ENCODE peak calls at places on chromosome 2, in seven cellular contexts. D is Peyer's patch, F is ovary, P is tibial nerve, Z is PC-9, W is A549, C is stomach. Y is an unnamed sample.

GRCh38 chr2:83081835-83082522 is 1377.1 kb downstream of the SUCLG1 start:
- DNase-seq in D (no peak), F (no peak), P (peak; percentile 6), Z (no peak), W (no peak), C (no peak), Y (peak; percentile 74)

GRCh38 chr2:199987586-199987985 is 32.2 kb downstream of the MAIP1 start:
- DNase-seq in D (no peak), F (no peak), P (no peak), Z (no peak), W (no peak), C (no peak), Y (no peak)

GRCh38 chr2:72920317-72921087 is 3.2 kb downstream of the EMX1 start:
- DNase-seq in D (peak; percentile 44), F (no peak), P (no peak), Z (no peak), W (no peak), C (peak; percentile 20), Y (no peak)

GRCh38 chr2:232030229-232030628 is 68.7 kb downstream of the DIS3L2 start:
- DNase-seq in D (no peak), F (no peak), P (no peak), Z (no peak), W (no peak), C (no peak), Y (peak; percentile 12)

GRCh38 chr2:239465017-239466001 is 64.5 kb upstream of the HDAC4 start:
- DNase-seq in D (peak; percentile 80), F (no peak), P (peak; percentile 87), Z (peak; percentile 64), W (peak; percentile 71), C (peak; percentile 53), Y (peak; percentile 88)

GRCh38 chr2:221571108-221571390 is 1.1 kb downstream of the EPHA4 start:
- DNase-seq in D (no peak), F (peak; percentile 8), P (no peak), Z (no peak), W (no peak), C (no peak), Y (no peak)

GRCh38 chr2:7825591-7826312 is 856.1 kb upstream of the ID2 start:
- DNase-seq in D (no peak), F (no peak), P (no peak), Z (no peak), W (peak; percentile 66), C (no peak), Y (no peak)

GRCh38 chr2:175688241-175688640 is 313.8 kb downstream of the LNPK start:
- DNase-seq in D (no peak), F (no peak), P (no peak), Z (no peak), W (no peak), C (no peak), Y (no peak)

GRCh38 chr2:190802133-190802532 is 78.5 kb upstream of the GLS start:
- DNase-seq in D (no peak), F (no peak), P (no peak), Z (no peak), W (no peak), C (no peak), Y (no peak)

GRCh38 chr2:27921880-27922589 is 31.5 kb downstream of the BABAM2 start:
- DNase-seq in D (no peak), F (no peak), P (no peak), Z (no peak), W (peak; percentile 71), C (no peak), Y (peak; percentile 88)

GRCh38 chr2:27152102-27152795 is 3.4 kb downstream of the TCF23 start:
- DNase-seq in D (no peak), F (peak; percentile 15), P (no peak), Z (no peak), W (no peak), C (no peak), Y (peak; percentile 57)

GRCh38 chr2:88856409-88857135 is 165.1 kb downstream of the RPIA start:
- DNase-seq in D (no peak), F (no peak), P (no peak), Z (no peak), W (no peak), C (no peak), Y (no peak)

GRCh38 chr2:88857951-88858406 is 166.5 kb downstream of the RPIA start:
- DNase-seq in D (peak; percentile 60), F (no peak), P (no peak), Z (peak; percentile 4), W (no peak), C (no peak), Y (no peak)

GRCh38 chr2:88860421-88861075 is 169.1 kb downstream of the RPIA start:
- DNase-seq in D (no peak), F (no peak), P (no peak), Z (no peak), W (no peak), C (no peak), Y (no peak)

GRCh38 chr2:88857274-88857741 is 165.8 kb downstream of the RPIA start:
- DNase-seq in D (peak; percentile 78), F (no peak), P (no peak), Z (no peak), W (no peak), C (no peak), Y (peak; percentile 86)

GRCh38 chr2:88859461-88859860 is 168.0 kb downstream of the RPIA start:
- DNase-seq in D (no peak), F (no peak), P (no peak), Z (no peak), W (no peak), C (no peak), Y (no peak)
- H3K4me3 ChIP-seq in D (no peak overlapping the region), F (no peak overlapping the region), P (no peak overlapping the region), Z (no peak overlapping the region), W (no peak overlapping the region), C (no peak overlapping the region), Y (no peak overlapping the region)

DNA sequence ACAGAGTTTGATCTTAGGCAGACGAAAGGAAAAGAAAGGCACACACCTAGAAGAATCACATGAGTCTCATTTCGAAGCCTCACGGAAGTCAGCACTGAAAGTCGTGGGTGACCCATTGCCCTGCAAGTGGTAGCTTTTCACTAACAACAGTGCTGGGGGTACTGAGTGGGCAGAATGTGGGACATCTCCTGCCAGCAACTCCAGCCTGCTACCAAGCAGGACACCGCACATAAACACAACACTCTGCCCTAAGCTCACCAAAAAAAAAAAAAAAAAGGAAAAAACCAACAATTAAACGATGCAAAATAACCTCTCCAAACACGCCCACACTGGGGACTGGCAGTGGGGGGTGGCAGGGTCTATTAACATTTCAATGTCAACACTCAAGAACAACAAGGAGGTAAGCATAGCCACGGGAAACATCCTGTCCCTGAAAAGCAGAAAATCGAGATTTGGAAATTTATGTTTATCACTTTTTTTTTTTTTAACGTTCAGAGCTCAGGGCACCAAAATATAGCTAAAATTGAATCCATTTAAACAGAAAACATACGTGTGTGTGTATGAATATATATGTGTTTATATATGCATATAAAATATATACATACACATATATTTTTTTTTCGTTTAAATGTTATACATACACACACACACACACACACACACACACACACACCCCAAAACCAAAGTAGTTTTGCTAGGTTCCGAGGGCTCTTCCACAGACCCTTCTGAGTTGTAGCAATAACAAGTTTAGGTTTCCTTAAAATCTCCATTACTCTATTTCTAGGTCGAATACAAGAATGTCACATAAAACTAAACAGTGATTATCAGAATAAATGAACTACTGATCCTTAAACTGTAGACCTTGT is 2.1 kb downstream of the INO80D start:
- DNase-seq in D (peak; percentile 69), F (no peak), P (no peak), Z (no peak), W (no peak), C (peak; percentile 34), Y (peak; percentile 75)
- H3K27ac ChIP-seq in D (peak overlapping the region; percentile 97), F (peak overlapping the region; percentile 100), P (peak overlapping the region; percentile 97), Z (peak overlapping the region; percentile 84), W (peak overlapping the region; percentile 99), C (peak overlapping the region; percentile 99), Y (peak overlapping the region; percentile 100)

DNA sequence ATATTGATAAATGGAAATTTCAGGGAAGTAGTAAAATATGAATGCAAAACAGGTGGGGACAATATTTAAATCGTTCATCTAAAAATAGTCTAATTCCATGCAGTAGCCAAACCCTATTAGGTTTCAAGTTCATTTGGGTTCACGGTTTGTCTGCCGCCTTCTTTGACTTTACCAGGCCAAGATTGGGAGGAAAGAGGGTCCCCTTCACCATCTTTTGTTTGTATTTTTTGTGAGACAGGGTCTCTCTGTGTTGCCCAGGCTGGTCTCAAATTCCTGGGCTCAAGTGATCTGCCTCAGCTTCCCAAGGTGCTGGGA is 98.5 kb upstream of the ATL2 start:
- DNase-seq in D (no peak), F (no peak), P (no peak), Z (no peak), W (no peak), C (no peak), Y (no peak)
- H3K4me3 ChIP-seq in D (no peak overlapping the region), F (no peak overlapping the region), P (no peak overlapping the region), Z (no peak overlapping the region), W (no peak overlapping the region), C (no peak overlapping the region), Y (no peak overlapping the region)

DNA sequence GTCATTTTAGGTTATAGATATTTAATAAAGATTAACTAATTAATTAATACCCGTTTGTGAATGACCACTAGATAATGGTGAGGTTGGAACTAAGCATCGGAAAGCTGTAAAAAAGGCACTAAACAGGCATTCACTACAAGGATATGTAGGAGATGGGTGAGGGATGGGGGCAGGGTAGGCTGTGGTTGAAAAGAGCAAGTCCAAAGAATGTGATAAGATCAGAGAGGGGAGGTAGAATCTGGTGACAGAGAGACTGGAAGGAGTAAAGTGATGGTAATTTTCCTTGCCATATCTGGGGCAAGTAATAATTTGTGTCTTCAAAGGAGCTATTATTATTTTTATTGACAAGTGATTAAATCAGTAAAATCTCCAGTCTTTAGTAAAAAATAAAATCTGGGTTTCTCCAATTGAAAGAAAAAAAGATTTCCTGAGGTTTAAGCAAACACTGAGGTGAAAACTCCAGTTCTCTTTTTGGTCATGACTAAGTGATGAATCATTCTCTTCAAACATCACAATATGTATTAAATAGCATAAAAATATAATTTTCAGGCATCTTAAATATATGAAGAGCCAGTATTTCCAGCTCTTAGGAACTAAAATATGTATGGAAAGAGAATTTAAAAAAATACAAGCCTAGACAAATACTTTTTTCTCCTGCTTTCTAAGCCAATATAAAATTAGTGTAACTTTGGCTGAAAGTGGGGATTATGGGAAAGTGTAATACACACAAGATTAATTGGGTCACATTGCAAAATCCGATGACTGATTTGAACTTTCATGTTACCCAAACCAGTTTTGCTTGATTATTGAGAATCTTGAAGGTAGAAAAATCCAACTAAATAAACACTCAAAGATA is 259.1 kb upstream of the RBMS1 start:
- DNase-seq in D (no peak), F (no peak), P (no peak), Z (peak; percentile 44), W (peak; percentile 48), C (no peak), Y (no peak)
- H3K27ac ChIP-seq in D (no peak overlapping the region), F (no peak overlapping the region), P (no peak overlapping the region), Z (peak overlapping the region; percentile 96), W (peak overlapping the region; percentile 80), C (no peak overlapping the region), Y (no peak overlapping the region)

GRCh38 chr2:24930768-24931167 is 10.7 kb upstream of the ADCY3 start:
- DNase-seq in D (peak; percentile 36), F (no peak), P (no peak), Z (no peak), W (no peak), C (peak; percentile 17), Y (no peak)
- H3K4me3 ChIP-seq in D (no peak overlapping the region), F (no peak overlapping the region), P (no peak overlapping the region), Z (no peak overlapping the region), W (no peak overlapping the region), C (no peak overlapping the region), Y (no peak overlapping the region)

GRCh38 chr2:144370937-144371584 is 148.9 kb downstream of the ZEB2 start:
- DNase-seq in D (no peak), F (no peak), P (no peak), Z (no peak), W (no peak), C (no peak), Y (no peak)
- H3K27ac ChIP-seq in D (no peak overlapping the region), F (no peak overlapping the region), P (no peak overlapping the region), Z (no peak overlapping the region), W (no peak overlapping the region), C (no peak overlapping the region), Y (no peak overlapping the region)

GRCh38 chr2:98940102-98940501 is 4.1 kb upstream of the CRACDL start:
- DNase-seq in D (no peak), F (no peak), P (no peak), Z (no peak), W (no peak), C (no peak), Y (no peak)
- H3K4me3 ChIP-seq in D (no peak overlapping the region), F (no peak overlapping the region), P (no peak overlapping the region), Z (no peak overlapping the region), W (no peak overlapping the region), C (no peak overlapping the region), Y (no peak overlapping the region)

Y was measured in small intestine.